ENCODE peak calls at places on chromosomes 5 and 9, in eight cellular contexts. Q is mammary epithelial cell; N is keratinocyte; A is GM23248; B is CD4-positive, alpha-beta memory T cell; P is pancreas; R is kidney epithelial cell; L is PC-3. Z is an unnamed sample.
A peak's percentile ranks its signal among the peaks of the same experiment; 100 is the strongest.

GRCh38 chr9:20640331-20641187 is 18.3 kb upstream of the MLLT3 start:
- DNase-seq in Q (peak; percentile 81), N (no peak), A (peak; percentile 70), B (peak; percentile 73), P (peak; percentile 63), R (peak; percentile 72), L (peak; percentile 78), Z (peak; percentile 91)

GRCh38 chr5:6752236-6752635 is 39.0 kb downstream of the TENT4A start:
- DNase-seq in Q (no peak), N (no peak), A (no peak), B (no peak), P (no peak), R (no peak), L (no peak), Z (no peak)

GRCh38 chr5:169637856-169638190 is 748 bp downstream of the DOCK2 start:
- DNase-seq in Q (no peak), N (no peak), A (no peak), B (peak; percentile 76), P (no peak), R (no peak), L (no peak), Z (no peak)

GRCh38 chr5:124104813-124105212 is 592.8 kb downstream of the CSNK1G3 start:
- DNase-seq in Q (no peak), N (no peak), A (no peak), B (no peak), P (no peak), R (no peak), L (no peak), Z (no peak)

GRCh38 chr5:120624021-120624563 is 160.0 kb downstream of the PRR16 start:
- DNase-seq in Q (no peak), N (no peak), A (peak; percentile 58), B (no peak), P (no peak), R (no peak), L (peak; percentile 28), Z (no peak)

GRCh38 chr5:149037819-149038218 is 25.0 kb downstream of the SH3TC2 start:
- DNase-seq in Q (peak; percentile 68), N (no peak), A (no peak), B (no peak), P (no peak), R (no peak), L (peak; percentile 40), Z (no peak)

GRCh38 chr5:66498791-66499207 is 97.4 kb upstream of the MAST4 start:
- DNase-seq in Q (peak; percentile 42), N (peak; percentile 66), A (peak; percentile 58), B (no peak), P (no peak), R (no peak), L (peak; percentile 10), Z (peak; percentile 23)

GRCh38 chr5:45696206-45696836 is at the start of gene HCN1:
- DNase-seq in Q (peak; percentile 52), N (no peak), A (peak; percentile 88), B (no peak), P (peak; percentile 91), R (peak; percentile 9), L (no peak), Z (peak; percentile 84)

GRCh38 chr5:132446621-132447020 is 44.0 kb downstream of the IRF1 start:
- DNase-seq in Q (no peak), N (no peak), A (peak; percentile 89), B (no peak), P (peak; percentile 78), R (no peak), L (no peak), Z (peak; percentile 82)

GRCh38 chr5:67234671-67235176 is 38.1 kb upstream of the CD180 start:
- DNase-seq in Q (peak; percentile 67), N (no peak), A (peak; percentile 52), B (no peak), P (no peak), R (no peak), L (peak; percentile 76), Z (peak; percentile 43)

GRCh38 chr9:134983094-134983493 is 65.4 kb upstream of the FCN1 start:
- DNase-seq in Q (no peak), N (no peak), A (no peak), B (no peak), P (no peak), R (no peak), L (peak; percentile 3), Z (no peak)

GRCh38 chr5:83474986-83475385 is 3.4 kb downstream of the VCAN start:
- DNase-seq in Q (no peak), N (no peak), A (no peak), B (no peak), P (no peak), R (no peak), L (peak; percentile 3), Z (no peak)

GRCh38 chr9:101463397-101463796 is 27.8 kb upstream of the ALDOB start:
- DNase-seq in Q (peak; percentile 55), N (no peak), A (peak; percentile 66), B (no peak), P (no peak), R (no peak), L (peak; percentile 4), Z (no peak)

GRCh38 chr5:55276771-55277170 is 30.7 kb downstream of the DHX29 start:
- DNase-seq in Q (peak; percentile 82), N (no peak), A (peak; percentile 75), B (no peak), P (no peak), R (peak; percentile 5), L (peak; percentile 14), Z (no peak)

GRCh38 chr9:107933042-107933441 is 443.5 kb upstream of the KLF4 start:
- DNase-seq in Q (peak; percentile 38), N (no peak), A (peak; percentile 76), B (no peak), P (no peak), R (no peak), L (peak; percentile 49), Z (no peak)

GRCh38 chr5:95029569-95030366 is 255.1 kb downstream of the MCTP1 start:
- DNase-seq in Q (peak; percentile 6), N (no peak), A (no peak), B (no peak), P (no peak), R (no peak), L (no peak), Z (no peak)

GRCh38 chr5:127040779-127041520 is 10.6 kb upstream of the MARCHF3 start:
- DNase-seq in Q (peak; percentile 87), N (peak; percentile 17), A (no peak), B (no peak), P (no peak), R (peak; percentile 41), L (peak; percentile 79), Z (peak; percentile 50)

GRCh38 chr5:5313081-5313736 is 109.3 kb upstream of the ICE1 start:
- DNase-seq in Q (no peak), N (no peak), A (peak; percentile 50), B (no peak), P (no peak), R (peak; percentile 62), L (peak; percentile 44), Z (no peak)

GRCh38 chr5:37738865-37739488 is 100.9 kb downstream of the GDNF start:
- DNase-seq in Q (no peak), N (no peak), A (no peak), B (no peak), P (no peak), R (no peak), L (no peak), Z (no peak)

GRCh38 chr9:86924206-86924605 is 23.1 kb downstream of the GAS1 start:
- DNase-seq in Q (no peak), N (no peak), A (no peak), B (no peak), P (no peak), R (no peak), L (no peak), Z (no peak)

GRCh38 chr9:13382595-13382994 is 103.1 kb upstream of the MPDZ start:
- DNase-seq in Q (no peak), N (no peak), A (no peak), B (no peak), P (no peak), R (no peak), L (no peak), Z (no peak)

DNA sequence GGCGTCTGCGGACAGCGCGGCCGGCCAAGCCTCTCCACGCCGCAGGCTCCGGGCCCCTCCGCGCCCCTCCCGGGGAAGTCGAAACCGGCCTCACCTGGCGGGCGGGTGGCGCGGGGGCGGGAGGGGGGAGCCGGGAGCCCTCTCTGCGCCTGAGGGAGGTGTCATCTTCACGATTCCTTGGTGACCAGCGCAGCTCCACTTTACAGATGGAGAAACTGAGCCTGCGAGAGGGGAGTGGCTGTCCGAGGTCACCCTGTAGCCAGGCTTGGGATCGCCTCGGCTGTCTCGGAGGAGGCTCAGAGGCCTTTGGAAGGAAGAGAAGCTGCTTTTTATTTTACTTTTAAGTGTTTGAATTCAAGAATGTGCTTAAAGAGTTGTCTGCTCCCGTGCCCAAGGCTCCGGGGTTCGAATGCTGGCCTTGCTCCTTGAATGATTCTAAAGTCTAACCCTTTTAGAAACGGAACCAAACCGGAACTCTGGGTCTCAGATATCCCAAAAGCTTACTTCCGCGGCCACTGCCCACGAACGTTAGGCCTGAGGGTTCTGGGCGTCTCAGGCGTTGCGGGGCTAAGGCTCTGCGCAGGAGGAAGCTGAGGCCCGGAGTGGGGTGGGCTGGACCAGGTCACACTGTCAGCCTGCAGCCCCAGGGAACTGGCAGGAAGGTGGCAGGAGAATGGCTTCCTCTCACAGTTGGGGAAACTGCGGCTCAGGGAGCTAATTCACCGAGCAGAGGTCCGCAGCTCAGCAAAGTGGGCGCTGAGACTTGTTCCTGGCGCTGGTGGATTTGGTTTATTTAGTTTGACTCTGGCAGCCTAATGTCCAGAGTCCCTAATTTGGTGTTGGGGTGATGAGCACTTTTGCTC is 827 bp downstream of the SUSD3 start:
- DNase-seq in Q (no peak), N (no peak), A (no peak), B (no peak), P (no peak), R (no peak), L (no peak), Z (no peak)
- H3K4me3 ChIP-seq in Q (no peak overlapping the region), N (peak overlapping the region; percentile 36), A (no peak overlapping the region), B (peak overlapping the region; percentile 86), P (peak overlapping the region; percentile 9), R (peak overlapping the region; percentile 15), L (peak overlapping the region; percentile 71), Z (no peak overlapping the region)

GRCh38 chr9:37507586-37508134 is 21.9 kb downstream of the POLR1E start:
- DNase-seq in Q (no peak), N (no peak), A (no peak), B (no peak), P (no peak), R (no peak), L (no peak), Z (no peak)
- H3K36me3 ChIP-seq in Q (peaks cover 16% of the 10 kb centered on the region), N (peaks cover 31% of the 10 kb centered on the region), A (no peaks in the 10 kb centered on the region), B (peaks cover 7% of the 10 kb centered on the region), P (peaks cover 15% of the 10 kb centered on the region), R (no peaks in the 10 kb centered on the region), L (peaks cover 10% of the 10 kb centered on the region), Z (peaks cover 47% of the 10 kb centered on the region)

DNA sequence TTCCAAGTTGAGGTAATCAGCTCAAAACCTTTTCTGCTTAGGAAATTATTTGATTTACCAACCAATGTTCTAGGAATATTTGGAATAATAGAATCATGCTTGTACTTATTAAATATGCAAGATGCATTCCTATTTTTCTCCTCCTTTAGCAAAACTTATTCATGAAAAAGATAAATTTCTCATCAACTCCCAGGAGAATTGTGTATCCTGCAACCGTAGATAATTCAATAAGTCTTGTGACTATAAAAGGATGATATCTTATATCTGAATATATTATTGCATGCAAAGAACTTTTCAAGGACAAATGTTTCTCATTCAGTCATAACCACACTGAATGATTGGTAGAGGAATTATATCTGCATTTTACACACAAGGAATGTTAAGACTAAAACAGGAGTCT is 84.9 kb upstream of the CCNG1 start:
- DNase-seq in Q (no peak), N (no peak), A (no peak), B (no peak), P (no peak), R (no peak), L (no peak), Z (no peak)
- H3K27me3 ChIP-seq in Q (no peaks in the 10 kb centered on the region), N (no peaks in the 10 kb centered on the region), A (peaks cover 5% of the 10 kb centered on the region), B (no peaks in the 10 kb centered on the region), P (no peaks in the 10 kb centered on the region), R (peaks cover 2% of the 10 kb centered on the region), L (no peaks in the 10 kb centered on the region), Z (peaks cover 15% of the 10 kb centered on the region)

GRCh38 chr5:58456486-58456885 is 3.4 kb downstream of the PLK2 start:
- DNase-seq in Q (no peak), N (peak; percentile 54), A (no peak), B (no peak), P (no peak), R (no peak), L (no peak), Z (no peak)
- H3K4me3 ChIP-seq in Q (peak overlapping the region; percentile 99), N (peak overlapping the region; percentile 100), A (peak overlapping the region; percentile 98), B (no peak overlapping the region), P (no peak overlapping the region), R (peak overlapping the region; percentile 96), L (peak overlapping the region; percentile 99), Z (peak overlapping the region; percentile 94)

Z was measured in MG63.